ENCODE peak calls at places on chromosomes 5 and 9, in five cellular contexts. R is mucosa of descending colon, D is HCT116, T is gastrocnemius medialis, V is heart left ventricle. F is an unnamed sample.

GRCh38 chr9:4508246-4508906 is 18.1 kb downstream of the SLC1A1 start:
- DNase-seq in T (no peak), R (no peak), V (no peak), D (no peak), F (no peak)

GRCh38 chr5:58105836-58106235 is 354.1 kb downstream of the PLK2 start:
- DNase-seq in R (no peak), D (no peak), V (no peak), T (no peak), F (no peak)

GRCh38 chr9:75798484-75798883 is 92.0 kb upstream of the PCSK5 start:
- DNase-seq in V (no peak), T (no peak), R (no peak), D (no peak), F (no peak)

GRCh38 chr5:153659337-153659736 is 168.9 kb downstream of the GRIA1 start:
- DNase-seq in T (no peak), R (no peak), D (no peak), V (no peak), F (no peak)

GRCh38 chr9:83245979-83246659 is 183.2 kb upstream of the RASEF start:
- DNase-seq in V (no peak), T (no peak), R (no peak), D (no peak), F (no peak)

GRCh38 chr9:94472766-94473165 is 82.1 kb upstream of the PCAT7 start:
- DNase-seq in V (no peak), T (no peak), R (no peak), D (no peak), F (no peak)

GRCh38 chr9:85212209-85212608 is 529.5 kb downstream of the AGTPBP1 start:
- DNase-seq in R (no peak), V (no peak), T (no peak), D (peak; percentile 46), F (no peak)

GRCh38 chr5:10521466-10522223 is 42.2 kb upstream of the ANKRD33B start:
- DNase-seq in D (peak; percentile 27), T (no peak), R (no peak), V (no peak), F (no peak)

GRCh38 chr9:129311638-129312037 is 133.6 kb upstream of the IER5L start:
- DNase-seq in T (no peak), D (no peak), R (no peak), V (peak; percentile 10), F (peak; percentile 54)

GRCh38 chr9:117403403-117403811 is 11.4 kb downstream of the ASTN2 start:
- DNase-seq in D (no peak), V (no peak), R (no peak), T (no peak), F (no peak)

GRCh38 chr5:142966146-142966455 is 195.9 kb downstream of the ARHGAP26 start:
- DNase-seq in R (no peak), D (no peak), V (no peak), T (no peak), F (no peak)

GRCh38 chr9:133812077-133812868 is 74.1 kb upstream of the SARDH start:
- DNase-seq in R (no peak), D (no peak), V (no peak), T (no peak), F (no peak)

GRCh38 chr9:79237861-79238260 is 333.9 kb upstream of the TLE4 start:
- DNase-seq in V (no peak), D (no peak), T (no peak), R (no peak), F (no peak)

GRCh38 chr5:67404261-67405100 is 207.9 kb upstream of the CD180 start:
- DNase-seq in V (no peak), R (no peak), D (no peak), T (no peak), F (no peak)

GRCh38 chr5:79236364-79236969 is 536 bp downstream of the JMY start:
- DNase-seq in R (peak; percentile 35), V (peak; percentile 35), T (no peak), D (no peak), F (no peak)

GRCh38 chr5:18113724-18114123 is 479.5 kb downstream of the TAF11L14 start:
- DNase-seq in V (no peak), R (no peak), T (no peak), D (no peak), F (no peak)

GRCh38 chr9:5375790-5376477 is 36.3 kb upstream of the RLN1 start:
- DNase-seq in R (no peak), D (no peak), V (no peak), T (no peak), F (no peak)

GRCh38 chr9:86637515-86637914 is 283.3 kb upstream of the TUT7 start:
- DNase-seq in R (peak; percentile 8), T (no peak), V (peak; percentile 22), D (no peak), F (no peak)

GRCh38 chr5:135208555-135209494 is 174.8 kb upstream of the PITX1 start:
- DNase-seq in V (no peak), R (peak; percentile 24), D (peak; percentile 68), T (no peak), F (peak; percentile 80)

GRCh38 chr5:53250151-53250550 is 140.6 kb upstream of the MOCS2 start:
- DNase-seq in T (no peak), R (no peak), D (no peak), V (no peak), F (no peak)

GRCh38 chr5:100584069-100584468 is 48.9 kb downstream of the FAM174A start:
- DNase-seq in D (no peak), V (no peak), T (no peak), R (no peak), F (no peak)

GRCh38 chr9:125361837-125362531 is 100.4 kb downstream of the GAPVD1 start:
- DNase-seq in T (no peak), R (peak; percentile 15), V (no peak), D (peak; percentile 10), F (no peak)

GRCh38 chr5:176167800-176168199 is 70.4 kb upstream of the SIMC1 start:
- DNase-seq in T (no peak), V (no peak), D (no peak), R (no peak), F (no peak)

GRCh38 chr9:84075004-84075403 is 94.4 kb downstream of the RMI1 start:
- DNase-seq in R (no peak), D (no peak), V (no peak), T (no peak), F (no peak)

GRCh38 chr5:144598451-144599068 is 427.9 kb downstream of the KCTD16 start:
- DNase-seq in D (no peak), V (no peak), T (no peak), R (peak; percentile 11), F (no peak)

GRCh38 chr9:127858041-127858512 is 3.6 kb upstream of the ENG start:
- DNase-seq in D (no peak), T (no peak), R (no peak), V (peak; percentile 80), F (peak; percentile 92)

GRCh38 chr5:87437724-87438123 is 25.0 kb upstream of the CCNH start:
- DNase-seq in T (no peak), R (no peak), V (no peak), D (no peak), F (no peak)

GRCh38 chr5:72107874-72108199 is 562 bp downstream of the MAP1B start:
- DNase-seq in T (no peak), D (no peak), V (no peak), R (peak; percentile 4), F (no peak)

GRCh38 chr9:121861501-121862180 is 210.2 kb downstream of the DAB2IP start:
- DNase-seq in V (peak; percentile 38), D (peak; percentile 31), R (peak; percentile 51), T (peak; percentile 40), F (no peak)

GRCh38 chr9:101711330-101711941 is 27.0 kb downstream of the GRIN3A start:
- DNase-seq in D (no peak), T (no peak), R (peak; percentile 20), V (no peak), F (no peak)

GRCh38 chr9:127253446-127253845 is 11.1 kb upstream of the GARNL3 start:
- DNase-seq in D (no peak), V (no peak), R (no peak), T (no peak), F (no peak)

GRCh38 chr5:140546851-140547507 is 483 bp upstream of the EIF4EBP3 start:
- DNase-seq in V (no peak), D (no peak), R (peak; percentile 44), T (no peak), F (peak; percentile 85)

GRCh38 chr5:11619339-11620028 is 284.8 kb downstream of the CTNND2 start:
- DNase-seq in T (no peak), D (no peak), R (peak; percentile 7), V (no peak), F (no peak)

GRCh38 chr9:5500441-5501235 is 9.7 kb upstream of the PDCD1LG2 start:
- DNase-seq in V (peak; percentile 79), R (no peak), D (no peak), T (no peak), F (no peak)

GRCh38 chr9:98943682-98944129 is at the start of gene COL15A1:
- DNase-seq in D (no peak), T (no peak), R (no peak), V (peak; percentile 42), F (no peak)
- TF ChIP-seq CTCF in D (no peak), T (no peak), R (no peak), V (no peak), F (no peak)

GRCh38 chr9:12766357-12766756 is 8.5 kb upstream of the LURAP1L start:
- DNase-seq in D (no peak), V (no peak), R (no peak), T (no peak), F (no peak)
- TF ChIP-seq CTCF in D (no peak), V (no peak), R (no peak), T (no peak), F (no peak)

GRCh38 chr5:133347039-133347438 is 265.3 kb downstream of the FSTL4 start:
- DNase-seq in R (no peak), D (peak; percentile 56), T (no peak), V (no peak), F (no peak)
- TF ChIP-seq CTCF in R (no peak), D (peak; percentile 44), T (no peak), V (no peak), F (no peak)

GRCh38 chr5:13698882-13699281 is 245.6 kb downstream of the DNAH5 start:
- DNase-seq in T (no peak), D (no peak), V (no peak), R (no peak), F (no peak)

GRCh38 chr5:13692172-13692571 is 252.3 kb downstream of the DNAH5 start:
- DNase-seq in V (no peak), R (no peak), D (no peak), T (no peak), F (no peak)

GRCh38 chr5:13695076-13695712 is 249.3 kb downstream of the DNAH5 start:
- DNase-seq in T (no peak), D (no peak), R (no peak), V (no peak), F (no peak)
- TF ChIP-seq CTCF in T (no peak), D (no peak), R (no peak), V (no peak), F (no peak)

GRCh38 chr5:132754947-132755346 is 7.7 kb downstream of the CCNI2 start:
- DNase-seq in T (no peak), D (no peak), V (no peak), R (no peak), F (no peak)
- TF ChIP-seq CTCF in T (no peak), D (peak; percentile 28), V (no peak), R (no peak), F (no peak)

DNA sequence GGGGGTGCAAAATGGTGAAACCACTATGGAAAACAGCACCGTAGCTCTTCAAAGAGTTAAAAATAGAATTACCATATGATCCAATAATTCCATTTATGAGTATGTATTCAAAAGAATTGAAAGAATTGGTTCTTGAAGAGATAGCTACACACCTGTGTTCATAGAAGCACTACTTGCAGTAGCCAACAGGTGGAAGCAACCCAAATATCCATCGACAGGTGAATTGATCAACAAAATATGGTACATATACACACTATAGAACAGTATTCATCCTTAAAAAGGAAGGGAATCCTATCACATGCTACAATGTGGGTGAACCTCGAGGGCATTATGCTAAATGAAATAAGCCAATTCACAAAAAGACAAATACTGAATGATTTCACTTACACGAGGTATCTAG is 85.7 kb upstream of the VCAN start:
- DNase-seq in T (no peak), V (no peak), R (no peak), D (no peak), F (no peak)
- TF ChIP-seq CTCF in T (no peak), V (no peak), R (no peak), D (no peak), F (no peak)